ENCODE peak calls at places on chromosomes 7 and 10, in five cellular contexts. E is spleen, I is breast epithelium, Q is stomach, U is transverse colon. A is an unnamed sample.

GRCh38 chr10:92931597-92931996 is 83.3 kb downstream of the EXOC6 start:
- DNase-seq in E (no peak), I (no peak), Q (no peak), U (no peak), A (no peak)

GRCh38 chr10:9302142-9302746 is 1247.8 kb downstream of the GATA3 start:
- DNase-seq in E (no peak), I (no peak), Q (no peak), U (no peak), A (peak; percentile 22)

GRCh38 chr10:15035385-15036301 is 8.1 kb upstream of the OLAH start:
- DNase-seq in E (no peak), I (no peak), Q (no peak), U (peak; percentile 16), A (no peak)

GRCh38 chr10:5776150-5776880 is 36.9 kb downstream of the GDI2 start:
- DNase-seq in E (no peak), I (no peak), Q (no peak), U (no peak), A (no peak)

GRCh38 chr7:128783143-128783799 is 7.7 kb upstream of the OPN1SW start:
- DNase-seq in E (no peak), I (no peak), Q (peak; percentile 56), U (peak; percentile 49), A (peak; percentile 25)

GRCh38 chr7:479115-479947 is 40.3 kb downstream of the PDGFA start:
- DNase-seq in E (peak; percentile 27), I (no peak), Q (no peak), U (no peak), A (no peak)

GRCh38 chr7:452230-452751 is 67.4 kb downstream of the PDGFA start:
- DNase-seq in E (peak; percentile 69), I (no peak), Q (no peak), U (no peak), A (no peak)

GRCh38 chr10:127279334-127279774 is 83.0 kb upstream of the INSYN2A start:
- DNase-seq in E (no peak), I (no peak), Q (no peak), U (no peak), A (no peak)

GRCh38 chr7:17671956-17672355 is 268.3 kb downstream of the SNX13 start:
- DNase-seq in E (no peak), I (no peak), Q (no peak), U (no peak), A (no peak)

GRCh38 chr10:69579661-69580060 is 6.4 kb upstream of the NEUROG3 start:
- DNase-seq in E (no peak), I (no peak), Q (no peak), U (no peak), A (no peak)

GRCh38 chr7:93461350-93461749 is 113.2 kb downstream of the CALCR start:
- DNase-seq in E (no peak), I (no peak), Q (no peak), U (no peak), A (no peak)

GRCh38 chr7:101733713-101734475 is 83.5 kb upstream of the CUX1 start:
- DNase-seq in E (peak; percentile 80), I (no peak), Q (peak; percentile 66), U (peak; percentile 53), A (no peak)

GRCh38 chr7:108073305-108074070 is 56.7 kb downstream of the LAMB4 start:
- DNase-seq in E (no peak), I (no peak), Q (no peak), U (no peak), A (no peak)

GRCh38 chr7:37714606-37715005 is 31.0 kb downstream of the GPR141 start:
- DNase-seq in E (no peak), I (no peak), Q (no peak), U (no peak), A (no peak)

GRCh38 chr7:140745654-140746053 is 49.1 kb downstream of the NDUFB2 start:
- DNase-seq in E (no peak), I (no peak), Q (no peak), U (no peak), A (no peak)

GRCh38 chr10:95268438-95268837 is 22.4 kb downstream of the PDLIM1 start:
- DNase-seq in E (no peak), I (no peak), Q (no peak), U (no peak), A (no peak)

GRCh38 chr10:131997366-131998049 is 15.8 kb upstream of the BNIP3 start:
- DNase-seq in E (peak; percentile 82), I (peak; percentile 88), Q (peak; percentile 76), U (peak; percentile 65), A (peak; percentile 97)

GRCh38 chr10:59362184-59362966 is at the start of gene FAM13C:
- DNase-seq in E (peak; percentile 82), I (peak; percentile 68), Q (peak; percentile 66), U (peak; percentile 68), A (peak; percentile 83)

GRCh38 chr7:152896217-152896616 is 136.7 kb downstream of the ACTR3B start:
- DNase-seq in E (peak; percentile 52), I (no peak), Q (no peak), U (no peak), A (no peak)

GRCh38 chr7:158957507-158957900 is 101.1 kb downstream of the DYNC2I1 start:
- DNase-seq in E (no peak), I (no peak), Q (peak; percentile 44), U (no peak), A (no peak)

GRCh38 chr7:151045967-151046366 is 2.4 kb upstream of the ASIC3 start:
- DNase-seq in E (no peak), I (no peak), Q (no peak), U (no peak), A (no peak)

GRCh38 chr7:98571986-98572385 is 45.1 kb upstream of the NPTX2 start:
- DNase-seq in E (no peak), I (no peak), Q (no peak), U (no peak), A (no peak)

GRCh38 chr7:136064098-136064497 is 86.9 kb upstream of the MTPN start:
- DNase-seq in E (no peak), I (no peak), Q (no peak), U (no peak), A (no peak)

GRCh38 chr7:23256731-23257130 is 10.2 kb downstream of the GPNMB start:
- DNase-seq in E (no peak), I (no peak), Q (no peak), U (no peak), A (no peak)

GRCh38 chr7:53602817-53603418 is 567.5 kb downstream of the POM121L12 start:
- DNase-seq in E (no peak), I (no peak), Q (no peak), U (no peak), A (no peak)

GRCh38 chr7:1679326-1679965 is 9.4 kb downstream of the ELFN1 start:
- DNase-seq in E (no peak), I (peak; percentile 49), Q (peak; percentile 23), U (no peak), A (no peak)

GRCh38 chr10:97024181-97025073 is 161.3 kb downstream of the SLIT1 start:
- DNase-seq in E (no peak), I (no peak), Q (no peak), U (no peak), A (no peak)

GRCh38 chr10:46543379-46544014 is 13.0 kb downstream of the GPRIN2 start:
- DNase-seq in E (peak; percentile 71), I (peak; percentile 37), Q (peak; percentile 25), U (peak; percentile 8), A (no peak)

GRCh38 chr7:44046321-44047061 is 2.0 kb downstream of the DBNL start:
- DNase-seq in E (peak; percentile 87), I (no peak), Q (no peak), U (no peak), A (no peak)

GRCh38 chr10:126425473-126426065 is 37.3 kb upstream of the ADAM12 start:
- DNase-seq in E (no peak), I (no peak), Q (no peak), U (no peak), A (no peak)

GRCh38 chr10:47348138-47348651 is at the start of gene RBP3:
- DNase-seq in E (peak; percentile 37), I (peak; percentile 14), Q (no peak), U (no peak), A (no peak)

GRCh38 chr7:111835066-111835465 is 272.8 kb upstream of the IMMP2L start:
- DNase-seq in E (no peak), I (no peak), Q (no peak), U (no peak), A (no peak)

GRCh38 chr10:96740141-96740540 is 19.8 kb upstream of the PIK3AP1 start:
- DNase-seq in E (no peak), I (no peak), Q (no peak), U (no peak), A (no peak)

GRCh38 chr7:20895563-20895962 is 108.9 kb upstream of the SP8 start:
- DNase-seq in E (no peak), I (no peak), Q (no peak), U (no peak), A (no peak)

GRCh38 chr10:122426834-122427233 is 27.6 kb upstream of the ARMS2 start:
- DNase-seq in E (no peak), I (no peak), Q (no peak), U (no peak), A (no peak)

GRCh38 chr10:122421747-122422146 is 32.7 kb upstream of the ARMS2 start:
- DNase-seq in E (no peak), I (no peak), Q (no peak), U (no peak), A (no peak)

GRCh38 chr10:122422266-122422980 is 32.0 kb upstream of the ARMS2 start:
- DNase-seq in E (no peak), I (no peak), Q (no peak), U (no peak), A (no peak)

GRCh38 chr10:122421054-122421625 is 33.3 kb upstream of the ARMS2 start:
- DNase-seq in E (no peak), I (no peak), Q (no peak), U (no peak), A (no peak)

GRCh38 chr10:122424059-122424458 is 30.4 kb upstream of the ARMS2 start:
- DNase-seq in E (no peak), I (no peak), Q (no peak), U (no peak), A (no peak)
- TF ChIP-seq POLR2AphosphoS5 in E (no peak), I (no peak), Q (no peak), U (no peak), A (no peak)

DNA sequence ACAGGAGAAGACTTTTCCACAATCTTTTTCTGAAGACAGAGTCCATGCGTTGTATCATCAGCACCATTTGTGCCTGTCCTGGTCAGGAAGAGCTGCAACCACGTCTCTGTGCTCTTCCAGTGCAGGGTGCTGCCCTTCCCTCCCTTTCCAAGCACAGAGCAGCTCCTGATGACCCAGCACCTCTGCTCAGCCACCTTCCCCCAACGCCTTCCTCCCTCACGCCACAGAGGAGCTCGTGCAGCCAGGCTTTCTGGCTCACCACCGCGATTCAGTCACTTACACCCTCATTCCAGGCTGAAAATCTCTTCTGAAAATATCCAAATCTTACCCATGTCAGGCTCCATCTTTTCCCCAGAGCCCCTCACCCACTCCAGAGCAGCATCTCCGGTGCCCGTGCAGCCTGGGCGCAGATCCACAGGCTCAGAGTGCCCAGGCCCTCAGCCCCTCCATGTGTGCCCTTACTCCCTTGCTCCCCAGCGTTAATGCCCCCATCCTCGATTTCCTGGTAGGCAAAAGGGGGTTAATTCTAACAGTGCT is 181.5 kb downstream of the DIP2C start:
- DNase-seq in E (peak; percentile 56), I (peak; percentile 28), Q (no peak), U (no peak), A (no peak)
- H3K36me3 ChIP-seq in E (no peaks in the 10 kb centered on the region), I (no peaks in the 10 kb centered on the region), Q (no peaks in the 10 kb centered on the region), U (no peaks in the 10 kb centered on the region), A (no peaks in the 10 kb centered on the region)

GRCh38 chr10:11250304-11250703 is 232.6 kb downstream of the CELF2 start:
- DNase-seq in E (no peak), I (no peak), Q (no peak), U (no peak), A (no peak)
- TF ChIP-seq POLR2AphosphoS5 in E (no peak), I (no peak), Q (no peak), U (no peak), A (no peak)

GRCh38 chr7:6142871-6143380 is 111.8 kb downstream of the ANKRD61 start:
- DNase-seq in E (no peak), I (no peak), Q (peak; percentile 15), U (no peak), A (no peak)
- H3K36me3 ChIP-seq in E (no peaks in the 10 kb centered on the region), I (peaks cover 14% of the 10 kb centered on the region), Q (peaks cover 60% of the 10 kb centered on the region), U (peaks cover 37% of the 10 kb centered on the region), A (no peaks in the 10 kb centered on the region)